ENCODE peak calls at places on chromosome 15, in six cellular contexts. O, Q, H, P, X and C are unnamed samples.

GRCh38 chr15:68658641-68659358 is 80.0 kb downstream of the CORO2B start:
- DNase-seq in O (no peak), P (no peak), Q (no peak), H (no peak), X (no peak), C (peak)

GRCh38 chr15:57382222-57382621 is 5.9 kb downstream of the CGNL1 start:
- DNase-seq in O (no peak), P (no peak), Q (no peak), H (peak), X (no peak), C (no peak)

GRCh38 chr15:92021765-92022164 is 168.3 kb downstream of the SLCO3A1 start:
- DNase-seq in X (no peak), Q (no peak), H (peak), O (no peak), P (no peak), C (peak)

GRCh38 chr15:96331141-96331941 is 841 bp downstream of the NR2F2 start:
- DNase-seq in X (peak), O (no peak), P (peak), H (no peak), Q (no peak), C (no peak)

GRCh38 chr15:38398134-38398533 is 55.8 kb upstream of the FAM98B start:
- DNase-seq in P (peak), O (no peak), Q (no peak), H (no peak), X (no peak), C (no peak)

GRCh38 chr15:68618339-68619302 is 39.8 kb downstream of the CORO2B start:
- DNase-seq in P (no peak), X (no peak), H (no peak), Q (no peak), O (no peak), C (peak)

GRCh38 chr15:69160976-69161877 is 792 bp downstream of the GLCE start:
- DNase-seq in Q (peak), O (peak), P (peak), X (peak), H (peak), C (no peak)

GRCh38 chr15:90142216-90143175 is 40.2 kb upstream of the IDH2 start:
- DNase-seq in Q (no peak), O (no peak), P (no peak), X (no peak), H (no peak), C (no peak)

GRCh38 chr15:49490963-49491362 is 67.9 kb downstream of the FGF7 start:
- DNase-seq in P (no peak), H (no peak), X (no peak), Q (no peak), O (no peak), C (no peak)

GRCh38 chr15:71691700-71692417 is 118.5 kb upstream of the NR2E3 start:
- DNase-seq in O (no peak), X (no peak), P (peak), H (peak), Q (no peak), C (no peak)

GRCh38 chr15:42151736-42152135 is 4.7 kb downstream of the PLA2G4F start:
- DNase-seq in P (no peak), X (no peak), Q (no peak), H (no peak), O (no peak), C (no peak)

GRCh38 chr15:40875996-40876740 is 2.1 kb upstream of the RHOV start:
- DNase-seq in X (no peak), O (no peak), P (no peak), Q (no peak), H (no peak), C (no peak)

GRCh38 chr15:58362262-58362922 is 69.4 kb upstream of the LIPC start:
- DNase-seq in Q (no peak), P (no peak), H (no peak), O (no peak), X (no peak), C (no peak)

GRCh38 chr15:33154366-33155166 is 39.9 kb downstream of the FMN1 start:
- DNase-seq in X (no peak), H (peak), Q (no peak), O (no peak), P (peak), C (no peak)

GRCh38 chr15:57418640-57419039 is 42.3 kb downstream of the CGNL1 start:
- DNase-seq in P (no peak), Q (no peak), X (no peak), H (no peak), O (no peak), C (no peak)